ENCODE peak calls at places on chromosome 2, in six cellular contexts. H, E, I, G, W and S are unnamed samples.

GRCh38 chr2:109257653-109258052 is 128.6 kb downstream of the SH3RF3 start:
- DNase-seq in H (no peak), E (no peak), I (no peak), G (no peak), W (no peak), S (no peak)

GRCh38 chr2:204355688-204356087 is 189.6 kb upstream of the PARD3B start:
- DNase-seq in H (no peak), E (no peak), I (no peak), G (no peak), W (no peak), S (no peak)

GRCh38 chr2:68352651-68353386 is 12.3 kb upstream of the PLEK start:
- DNase-seq in H (no peak), E (no peak), I (no peak), G (no peak), W (no peak), S (no peak)

GRCh38 chr2:59277656-59278055 is 1036.5 kb upstream of the FANCL start:
- DNase-seq in H (no peak), E (no peak), I (no peak), G (no peak), W (no peak), S (no peak)

GRCh38 chr2:61690078-61690477 is 151.9 kb upstream of the XPO1 start:
- DNase-seq in H (no peak), E (no peak), I (no peak), G (no peak), W (no peak), S (no peak)

GRCh38 chr2:79621252-79621651 is 108.4 kb downstream of the CTNNA2 start:
- DNase-seq in H (no peak), E (no peak), I (no peak), G (no peak), W (no peak), S (no peak)

GRCh38 chr2:201219328-201220096 is 36.6 kb downstream of the CASP10 start:
- DNase-seq in H (no peak), E (no peak), I (no peak), G (no peak), W (no peak), S (no peak)

GRCh38 chr2:240374085-240374907 is 61.2 kb upstream of the GPC1 start:
- DNase-seq in H (peak; percentile 86), E (peak; percentile 76), I (peak; percentile 23), G (no peak), W (no peak), S (no peak)

GRCh38 chr2:28333606-28334526 is 58.8 kb upstream of the FOSL2 start:
- DNase-seq in H (peak; percentile 76), E (no peak), I (no peak), G (no peak), W (no peak), S (no peak)

DNA sequence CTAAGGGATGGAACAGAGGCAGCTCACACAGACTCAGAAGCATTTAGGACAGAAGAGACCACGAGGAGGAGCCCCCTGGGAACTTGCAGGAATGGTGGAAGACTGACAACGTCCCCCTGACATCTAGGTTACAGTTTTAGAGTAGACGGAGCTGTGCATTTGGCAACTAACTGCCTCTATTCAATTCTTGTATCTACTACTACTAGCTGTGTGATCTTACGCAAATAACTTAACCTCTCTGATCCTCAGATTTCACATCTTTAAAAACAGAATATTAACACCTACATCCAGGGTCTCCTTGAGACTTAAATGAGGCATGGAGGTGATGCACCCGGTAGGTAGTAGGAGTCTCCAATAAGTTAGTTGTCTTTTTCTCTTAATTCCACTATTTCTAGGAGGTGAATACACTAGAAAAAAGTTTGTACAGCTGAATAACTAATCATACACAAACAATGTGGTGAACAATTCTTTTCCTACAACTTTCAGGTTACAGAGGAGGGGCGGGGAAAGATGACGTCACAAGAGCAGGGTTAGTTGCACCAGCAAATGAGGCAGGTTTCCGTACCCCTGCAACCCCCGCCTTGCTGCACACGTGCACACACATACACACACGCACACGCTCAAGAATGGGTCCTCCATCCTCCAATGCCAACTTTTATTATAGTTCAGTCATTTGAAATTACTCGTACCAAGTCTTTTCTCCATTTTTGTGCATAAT is 122.9 kb downstream of the ARL4C start:
- DNase-seq in H (no peak), E (no peak), I (no peak), G (no peak), W (no peak), S (no peak)
- H3K27ac ChIP-seq in H (no peak overlapping the region), E (no peak overlapping the region), I (no peak overlapping the region), G (no peak overlapping the region), W (no peak overlapping the region), S (peak overlapping the region; percentile 20)

DNA sequence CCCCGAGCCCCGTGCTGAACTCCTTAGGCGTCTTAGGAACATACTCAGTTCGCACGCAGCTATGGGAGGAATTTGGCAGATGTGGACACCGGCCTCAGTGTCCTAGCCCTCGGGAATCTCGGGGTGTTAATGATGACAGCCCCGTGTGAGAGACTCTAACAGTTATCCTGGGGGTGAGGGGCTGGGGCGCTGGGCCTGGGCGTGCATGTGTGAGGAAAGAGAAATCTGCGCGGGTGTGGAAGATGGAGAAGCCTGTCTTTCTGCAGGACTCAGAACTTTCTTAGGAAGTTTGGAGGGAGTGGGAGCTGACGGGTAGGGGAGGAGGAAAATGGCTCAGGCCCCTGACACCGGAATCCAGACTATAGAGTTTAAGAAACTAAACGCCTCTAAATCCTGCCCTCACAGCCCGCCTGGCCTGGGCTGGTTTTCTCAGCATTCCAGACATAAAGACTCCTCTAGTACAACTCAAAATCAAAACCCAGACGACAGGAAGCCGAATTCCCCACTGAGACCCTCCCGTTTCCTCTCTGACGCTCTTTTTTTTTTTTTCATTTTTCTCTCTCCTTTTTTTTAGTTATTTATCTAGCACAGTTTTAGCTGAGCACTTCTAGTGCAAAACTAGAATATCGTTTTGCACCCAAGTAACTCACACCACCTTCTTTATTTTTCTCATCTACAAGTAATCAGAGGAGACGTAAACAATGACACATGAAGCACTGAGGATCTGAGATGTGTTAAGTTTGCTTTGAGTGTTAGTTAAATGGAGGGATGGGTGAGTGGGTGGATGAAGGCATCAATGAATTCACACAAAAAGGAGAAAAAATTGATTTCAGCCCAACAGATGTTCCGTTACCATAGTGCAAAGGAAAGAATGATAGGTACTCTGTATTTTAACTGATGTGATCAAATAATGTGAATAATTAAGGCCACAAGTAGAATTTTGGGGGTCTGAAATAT is 1.2 kb upstream of the HAAO start:
- DNase-seq in H (no peak), E (peak; percentile 33), I (peak; percentile 44), G (peak; percentile 62), W (peak; percentile 38), S (no peak)
- H3K4me3 ChIP-seq in H (peak overlapping the region; percentile 45), E (peak overlapping the region; percentile 47), I (peak overlapping the region; percentile 55), G (peak overlapping the region; percentile 89), W (peak overlapping the region; percentile 85), S (peak overlapping the region; percentile 55)

GRCh38 chr2:27021253-27021801 is 11.4 kb upstream of the TMEM214 start:
- DNase-seq in H (no peak), E (no peak), I (no peak), G (no peak), W (no peak), S (no peak)
- H3K27ac ChIP-seq in H (no peak overlapping the region), E (no peak overlapping the region), I (no peak overlapping the region), G (no peak overlapping the region), W (no peak overlapping the region), S (no peak overlapping the region)

GRCh38 chr2:11829324-11829946 is 83.0 kb downstream of the LPIN1 start:
- DNase-seq in H (peak; percentile 83), E (peak; percentile 63), I (peak; percentile 68), G (peak; percentile 87), W (peak; percentile 71), S (peak; percentile 77)

GRCh38 chr2:11831415-11831814 is 85.0 kb downstream of the LPIN1 start:
- DNase-seq in H (no peak), E (no peak), I (no peak), G (no peak), W (no peak), S (no peak)

GRCh38 chr2:11829947-11830707 is 83.7 kb downstream of the LPIN1 start:
- DNase-seq in H (peak; percentile 79), E (peak; percentile 90), I (peak; percentile 30), G (peak; percentile 80), W (peak; percentile 75), S (peak; percentile 21)

GRCh38 chr2:11832531-11832930 is 86.1 kb downstream of the LPIN1 start:
- DNase-seq in H (no peak), E (no peak), I (no peak), G (no peak), W (no peak), S (no peak)

DNA sequence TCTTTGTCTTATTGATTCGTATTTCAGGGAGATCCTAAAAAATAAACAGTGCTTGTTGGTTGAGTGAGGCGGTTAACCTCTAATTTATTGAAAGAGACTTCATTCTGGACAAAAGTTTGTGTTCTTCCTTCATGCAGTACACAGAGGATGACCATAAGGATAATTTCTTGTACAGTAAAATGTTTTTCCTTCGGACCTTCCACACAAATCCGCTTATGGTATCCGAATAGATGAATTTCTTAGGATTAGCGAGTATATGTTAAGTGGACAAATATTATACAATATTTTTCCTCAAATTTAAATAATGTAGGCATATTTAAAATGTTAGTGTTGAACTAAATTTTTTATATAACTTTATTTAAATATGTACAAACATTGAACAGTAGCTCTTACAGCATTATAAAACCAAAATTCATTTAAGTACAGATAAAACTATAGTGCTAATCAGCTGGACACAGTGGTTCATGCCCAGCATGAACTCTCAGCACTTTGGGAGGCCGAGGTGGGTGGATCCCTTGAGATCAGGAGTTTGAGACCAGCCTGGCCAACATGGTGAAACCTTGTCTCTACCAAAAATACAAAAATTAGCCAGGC is 84.4 kb downstream of the LPIN1 start:
- DNase-seq in H (no peak), E (no peak), I (no peak), G (no peak), W (no peak), S (no peak)
- H3K4me3 ChIP-seq in H (peak overlapping the region; percentile 25), E (peak overlapping the region; percentile 33), I (no peak overlapping the region), G (peak overlapping the region; percentile 29), W (no peak overlapping the region), S (peak overlapping the region; percentile 40)

DNA sequence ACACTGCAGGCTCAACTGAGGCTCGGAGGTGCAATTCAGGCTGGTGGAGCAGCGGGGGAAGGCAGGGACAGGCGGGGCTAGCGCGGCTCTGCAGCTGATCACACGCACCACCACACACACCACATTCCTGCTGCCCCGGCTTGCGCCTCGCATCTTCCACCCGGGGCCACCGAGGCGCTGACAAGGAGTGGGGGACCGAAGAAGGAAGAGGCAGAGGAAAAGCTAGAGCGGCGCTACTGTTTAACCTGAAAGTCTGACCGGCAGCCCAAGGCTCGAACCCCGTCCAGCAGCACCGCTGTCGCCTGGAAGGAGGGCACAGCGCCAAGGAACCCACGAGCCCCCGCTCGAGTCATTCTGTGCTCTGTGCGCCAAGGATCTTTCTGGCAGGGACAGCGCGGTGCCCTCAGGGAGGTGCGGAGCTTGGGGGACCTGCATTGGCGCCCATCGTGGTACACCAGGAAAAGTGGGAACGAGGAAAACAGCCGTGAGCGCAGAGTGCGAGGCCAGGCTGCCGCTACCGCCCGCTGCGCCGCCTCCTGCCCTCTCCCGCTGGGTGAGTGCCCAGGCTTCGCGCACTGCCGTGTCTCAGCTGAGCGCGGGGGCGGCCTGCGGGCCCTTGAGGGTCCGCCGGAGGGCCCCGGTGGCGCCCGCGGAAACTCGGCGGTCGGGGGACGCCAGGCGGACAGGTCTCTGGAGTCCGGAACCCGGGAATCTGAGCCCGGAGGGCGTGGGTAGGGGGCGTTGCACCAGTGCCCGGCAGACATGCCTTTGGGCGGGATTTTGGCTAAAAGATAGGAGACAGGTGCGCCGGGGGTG is 865 bp upstream of the KCNJ3 start:
- DNase-seq in H (peak; percentile 60), E (peak; percentile 55), I (no peak), G (peak; percentile 60), W (peak; percentile 46), S (no peak)
- H3K27ac ChIP-seq in H (no peak overlapping the region), E (no peak overlapping the region), I (no peak overlapping the region), G (no peak overlapping the region), W (no peak overlapping the region), S (no peak overlapping the region)

DNA sequence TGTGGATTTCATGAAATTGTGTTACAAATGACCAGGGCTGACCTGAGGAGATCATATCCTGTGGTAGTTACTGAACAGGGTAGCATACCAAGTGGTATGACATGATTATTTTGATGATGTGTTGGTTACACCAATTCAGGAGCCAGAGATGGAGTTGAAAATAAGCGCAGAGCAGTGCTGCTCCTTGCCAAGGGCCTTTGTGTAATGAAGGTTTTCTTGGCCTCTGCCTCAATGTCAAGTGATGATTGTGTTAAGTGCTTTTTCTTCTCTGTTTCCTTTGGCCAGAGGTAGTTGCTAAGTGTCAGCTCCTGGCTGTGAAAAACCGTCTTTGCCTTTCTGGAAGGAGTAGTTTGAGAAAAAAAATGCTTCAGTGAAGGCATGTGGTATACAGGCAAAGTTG is 131.2 kb downstream of the CERS6 start:
- DNase-seq in H (no peak), E (no peak), I (no peak), G (no peak), W (no peak), S (no peak)
- H3K4me3 ChIP-seq in H (no peak overlapping the region), E (no peak overlapping the region), I (no peak overlapping the region), G (no peak overlapping the region), W (no peak overlapping the region), S (no peak overlapping the region)